ENCODE peak calls at places on chromosomes 13 and 19, in four cellular contexts. L is activated B cell treated with CpG ODN at 0.5 μM for 24 hours, U is nephron progenitor cell, I is IMR-90. Q is an unnamed sample.
A peak's percentile ranks its signal among the peaks of the same experiment; 100 is the strongest.

GRCh38 chr13:44974056-44974798 is 15.0 kb downstream of the NUFIP1 start:
- DNase-seq in L (no peak), U (no peak), I (peak; percentile 65), Q (no peak)

GRCh38 chr13:100394005-100394695 is 194.4 kb downstream of the GGACT start:
- DNase-seq in L (no peak), U (no peak), I (peak; percentile 92), Q (no peak)

GRCh38 chr19:52226652-52227051 is 36.8 kb downstream of the PPP2R1A start:
- DNase-seq in L (no peak), U (no peak), I (no peak), Q (no peak)

GRCh38 chr13:23509781-23510543 is 60.2 kb upstream of the TNFRSF19 start:
- DNase-seq in L (no peak), U (no peak), I (peak; percentile 94), Q (no peak)

GRCh38 chr13:98557934-98558630 is 18.8 kb downstream of the STK24 start:
- DNase-seq in L (no peak), U (no peak), I (peak; percentile 75), Q (no peak)

GRCh38 chr13:113112893-113113845 is 7.6 kb downstream of the F7 start:
- DNase-seq in L (no peak), U (no peak), I (no peak), Q (no peak)

GRCh38 chr13:99486996-99487395 is 14.3 kb upstream of the TM9SF2 start:
- DNase-seq in L (no peak), U (no peak), I (no peak), Q (no peak)

GRCh38 chr13:45215392-45216077 is 14.7 kb upstream of the KCTD4 start:
- DNase-seq in L (no peak), U (no peak), I (no peak), Q (no peak)

GRCh38 chr19:47790398-47790814 is 11.9 kb downstream of the SELENOW start:
- DNase-seq in L (peak; percentile 74), U (peak; percentile 96), I (peak; percentile 59), Q (peak; percentile 72)

GRCh38 chr19:22545751-22546150 is 88.4 kb upstream of the ZNF492 start:
- DNase-seq in L (no peak), U (peak; percentile 8), I (no peak), Q (no peak)

GRCh38 chr19:34397853-34398252 is 6.3 kb upstream of the PDCD2L start:
- DNase-seq in L (no peak), U (no peak), I (no peak), Q (no peak)

GRCh38 chr13:49185264-49185663 is 34.9 kb upstream of the MLNR start:
- DNase-seq in L (no peak), U (no peak), I (peak; percentile 36), Q (no peak)

GRCh38 chr19:56678205-56678604 is 6.6 kb upstream of the ZNF835 start:
- DNase-seq in L (no peak), U (no peak), I (no peak), Q (no peak)

GRCh38 chr13:91184244-91184926 is 163.1 kb upstream of the MIR17HG start:
- DNase-seq in L (no peak), U (peak; percentile 4), I (no peak), Q (no peak)

DNA sequence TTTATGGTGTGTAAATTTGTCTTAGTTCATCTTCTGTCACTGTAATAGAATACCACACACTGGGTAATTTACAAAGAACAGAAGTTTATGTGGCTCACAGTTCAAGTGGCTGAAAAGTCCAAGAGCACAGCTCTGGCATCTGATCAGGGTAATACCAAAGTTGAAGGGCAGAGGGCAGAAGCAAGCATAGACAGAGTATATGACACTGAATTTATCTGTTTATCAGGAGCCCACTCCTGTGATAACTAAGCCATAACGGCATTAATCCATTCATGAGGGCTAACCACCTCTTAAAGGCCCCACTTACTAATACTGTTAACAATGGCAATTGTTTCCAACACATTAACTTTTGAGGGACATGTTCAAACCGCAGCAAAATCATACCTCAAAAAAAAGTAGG is 4.0 kb upstream of the RFXAP start:
- DNase-seq in L (no peak), U (no peak), I (no peak), Q (no peak)
- TF ChIP-seq CTCF in L (no peak), U (peak; percentile 13), I (peak; percentile 29), Q (peak; percentile 38)

DNA sequence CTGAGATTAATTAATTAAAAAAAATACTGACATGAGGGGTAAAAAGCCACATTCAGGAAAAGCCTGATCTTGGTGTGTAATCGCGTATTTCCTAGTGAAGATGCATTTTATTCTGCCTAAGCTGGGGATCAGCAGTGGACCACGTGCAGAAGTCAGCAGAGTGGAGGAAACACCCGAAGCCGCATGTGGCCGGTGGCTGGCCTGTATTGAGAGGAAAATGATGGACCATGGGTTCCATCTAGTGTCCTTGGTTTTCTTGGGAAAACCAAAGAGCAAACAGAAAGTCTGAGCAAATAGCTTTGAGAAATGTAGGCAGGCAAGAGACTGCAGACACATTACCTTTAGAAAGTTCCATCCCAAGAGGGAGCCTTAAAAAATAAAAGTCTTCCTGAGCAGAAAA is 23.7 kb upstream of the SHISA2 start:
- DNase-seq in L (no peak), U (no peak), I (no peak), Q (no peak)
- TF ChIP-seq CTCF in L (no peak), U (no peak), I (no peak), Q (no peak)

GRCh38 chr19:805161-805561 is 7.9 kb downstream of the PTBP1 start:
- DNase-seq in L (no peak), U (no peak), I (no peak), Q (no peak)
- TF ChIP-seq CTCF in L (no peak), U (no peak), I (no peak), Q (no peak)

DNA sequence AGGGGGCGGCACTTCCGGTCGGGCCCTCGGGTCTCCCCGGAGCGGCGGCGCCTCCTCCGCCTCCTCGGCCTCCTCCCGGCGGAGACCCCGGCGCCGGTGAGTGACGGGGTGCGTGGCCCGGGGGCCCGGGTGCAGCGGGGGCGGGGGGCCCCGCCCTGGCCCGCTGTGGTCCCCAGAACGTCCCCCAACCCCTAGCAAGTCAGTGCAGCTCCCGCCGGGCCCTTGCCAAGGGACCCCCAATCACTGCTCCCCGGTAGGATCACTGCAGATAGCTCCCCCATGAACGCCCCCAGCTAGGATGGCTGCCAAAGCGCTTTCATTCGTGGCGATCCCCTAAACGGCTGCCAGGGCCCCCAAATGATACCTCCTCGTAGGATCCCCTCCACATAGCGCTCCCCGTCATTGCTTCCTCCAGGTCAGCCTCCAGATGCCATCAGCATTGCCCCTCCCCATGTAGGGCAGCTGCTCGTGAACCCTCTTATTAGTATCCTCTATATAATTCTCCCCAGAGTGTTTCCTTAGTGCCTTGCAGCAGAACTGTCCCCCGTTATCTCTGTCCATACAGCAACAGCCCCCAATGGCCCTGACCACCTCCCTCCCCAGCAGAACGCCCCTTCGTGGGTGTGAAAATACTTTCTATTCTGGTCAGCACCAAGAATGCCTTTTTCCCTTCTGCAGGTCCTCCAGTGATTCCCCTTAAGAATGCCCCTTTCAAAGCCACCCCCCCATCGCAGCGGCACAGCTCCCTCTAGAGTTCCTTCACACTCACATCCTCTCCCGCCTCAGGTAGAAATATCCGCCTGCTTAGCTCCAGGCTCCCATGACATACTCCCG is at the start of gene ZNF865:
- DNase-seq in L (peak; percentile 55), U (peak; percentile 79), I (peak; percentile 87), Q (peak; percentile 58)
- TF ChIP-seq CTCF in L (no peak), U (peak; percentile 65), I (peak; percentile 93), Q (peak; percentile 61)

DNA sequence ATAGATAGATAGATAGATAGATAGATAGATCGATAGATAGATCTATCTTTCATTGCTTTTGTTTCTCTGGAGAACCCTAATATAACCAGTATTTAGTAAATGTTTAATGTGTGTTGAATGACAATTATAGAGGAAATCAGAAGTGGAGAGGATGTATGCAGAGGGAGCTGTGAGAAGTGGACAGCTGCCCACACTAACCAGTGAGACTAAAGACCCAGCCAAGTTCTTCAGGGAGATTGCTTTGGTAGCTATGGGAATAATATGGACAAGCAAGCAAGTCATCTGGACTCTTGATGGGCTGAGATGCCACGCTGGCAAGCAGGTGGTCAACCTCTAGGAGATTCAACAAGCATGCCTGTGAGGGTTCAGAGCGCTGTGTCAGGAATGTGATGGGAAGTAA is 14.9 kb upstream of the INTS6 start:
- DNase-seq in L (no peak), U (no peak), I (no peak), Q (no peak)
- TF ChIP-seq CTCF in L (no peak), U (no peak), I (no peak), Q (no peak)

GRCh38 chr13:72692884-72693514 is 34.4 kb downstream of the MZT1 start:
- DNase-seq in L (no peak), U (no peak), I (no peak), Q (no peak)

GRCh38 chr13:72693832-72694231 is 33.6 kb downstream of the MZT1 start:
- DNase-seq in L (no peak), U (no peak), I (no peak), Q (no peak)

GRCh38 chr13:72698164-72698563 is 29.3 kb downstream of the MZT1 start:
- DNase-seq in L (no peak), U (no peak), I (no peak), Q (no peak)

GRCh38 chr13:72694314-72694713 is 33.1 kb downstream of the MZT1 start:
- DNase-seq in L (no peak), U (no peak), I (no peak), Q (no peak)

DNA sequence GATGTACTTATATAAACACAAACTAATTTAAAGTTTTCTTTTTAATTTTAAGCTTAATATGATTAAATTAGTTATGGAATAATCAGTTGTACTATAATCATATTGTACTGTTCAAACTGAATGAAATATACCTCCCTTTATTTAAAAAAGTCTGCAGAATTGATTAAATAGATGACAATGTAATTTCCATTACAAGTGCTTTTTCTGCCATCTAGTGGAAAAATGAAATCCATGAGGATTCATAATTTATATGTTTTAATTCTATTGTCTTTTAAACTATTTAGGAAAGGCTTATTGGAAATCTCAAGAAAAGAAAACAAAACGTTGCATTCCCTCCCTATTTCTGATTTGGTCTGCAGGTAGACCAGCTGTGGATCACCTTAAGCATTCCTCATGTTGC is 30.8 kb downstream of the MZT1 start:
- DNase-seq in L (no peak), U (no peak), I (peak; percentile 10), Q (no peak)
- TF ChIP-seq CTCF in L (no peak), U (no peak), I (peak; percentile 47), Q (no peak)

GRCh38 chr13:22047082-22047784 is 376.4 kb downstream of the FGF9 start:
- DNase-seq in L (no peak), U (no peak), I (peak; percentile 64), Q (no peak)
- TF ChIP-seq CTCF in L (no peak), U (no peak), I (no peak), Q (no peak)

DNA sequence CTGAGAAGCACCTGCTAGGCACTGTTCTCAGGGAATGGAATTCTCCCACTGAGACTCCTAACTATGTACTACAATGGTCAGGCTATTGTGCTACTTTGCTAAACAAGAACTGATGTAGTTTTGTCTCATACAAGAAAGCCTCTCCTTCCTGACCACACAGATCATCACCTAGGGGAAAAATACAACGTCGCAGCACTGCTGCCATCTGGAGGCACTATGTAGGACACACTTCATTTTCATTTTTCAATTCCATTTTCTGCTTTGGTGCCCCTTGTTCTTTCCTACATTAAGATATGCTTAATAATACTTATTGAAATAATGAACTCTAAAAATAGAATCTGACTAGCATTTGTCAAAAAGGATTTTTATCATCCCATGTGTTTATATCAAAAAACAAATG is 21.1 kb downstream of the PROSER1 start:
- DNase-seq in L (no peak), U (peak; percentile 5), I (peak; percentile 8), Q (no peak)
- TF ChIP-seq CTCF in L (no peak), U (peak; percentile 54), I (peak; percentile 23), Q (peak; percentile 46)